ENCODE peak calls at places on chromosomes 5 and 9, in four cellular contexts. E is GM12878, Q is HCT116, Z is H1. P is an unnamed sample.

GRCh38 chr9:124256517-124257069 is 1.2 kb upstream of the NEK6 start:
- DNase-seq in E (no peak), Z (no peak), Q (no peak), P (peak; percentile 44)

GRCh38 chr5:120539471-120539870 is 75.4 kb downstream of the PRR16 start:
- DNase-seq in Z (no peak), Q (no peak), E (no peak), P (no peak)

GRCh38 chr5:180194410-180195345 is 14.3 kb downstream of the RASGEF1C start:
- DNase-seq in Z (no peak), E (no peak), Q (no peak), P (no peak)

GRCh38 chr9:18126776-18127175 is 347.2 kb upstream of the ADAMTSL1 start:
- DNase-seq in E (no peak), Z (no peak), Q (no peak), P (no peak)

GRCh38 chr5:138490648-138491283 is 25.5 kb downstream of the EGR1 start:
- DNase-seq in E (no peak), Z (no peak), Q (no peak), P (no peak)

GRCh38 chr9:124286292-124286931 is 28.7 kb downstream of the NEK6 start:
- DNase-seq in Q (peak; percentile 19), Z (no peak), E (peak; percentile 66), P (no peak)

GRCh38 chr9:98778711-98779530 is 17.4 kb downstream of the ANKS6 start:
- DNase-seq in Q (no peak), E (no peak), Z (no peak), P (peak; percentile 62)

GRCh38 chr9:132079391-132080071 is at the start of gene MED27:
- DNase-seq in Q (peak; percentile 81), Z (peak; percentile 63), E (peak; percentile 71), P (peak; percentile 84)

GRCh38 chr9:37996050-37996811 is 72.8 kb downstream of the SHB start:
- DNase-seq in Z (no peak), E (no peak), Q (no peak), P (no peak)

GRCh38 chr9:133463864-133464615 is 4.3 kb downstream of the CACFD1 start:
- DNase-seq in Z (no peak), Q (no peak), E (no peak), P (no peak)

GRCh38 chr5:56759521-56759920 is 55.8 kb upstream of the MAP3K1 start:
- DNase-seq in E (no peak), Q (no peak), Z (no peak), P (peak; percentile 86)

GRCh38 chr9:34647651-34648050 is 1.2 kb downstream of the GALT start:
- DNase-seq in E (no peak), Z (no peak), Q (no peak), P (no peak)

GRCh38 chr5:179303801-179304200 is 41.5 kb downstream of the ADAMTS2 start:
- DNase-seq in Z (no peak), E (no peak), Q (no peak), P (no peak)

GRCh38 chr5:77751328-77752023 is 24.7 kb downstream of the TBCA start:
- DNase-seq in Z (no peak), Q (no peak), E (no peak), P (peak; percentile 73)

GRCh38 chr5:138726848-138727247 is 26.4 kb upstream of the CTNNA1 start:
- DNase-seq in Z (no peak), E (no peak), Q (no peak), P (peak; percentile 27)

GRCh38 chr9:97468658-97469448 is 32.6 kb upstream of the TMOD1 start:
- DNase-seq in E (peak; percentile 59), Q (peak; percentile 28), Z (peak; percentile 46), P (peak; percentile 76)

GRCh38 chr5:134005415-134006118 is 792 bp upstream of the VDAC1 start:
- DNase-seq in Z (no peak), E (no peak), Q (no peak), P (no peak)

GRCh38 chr5:31036407-31036806 is 157.1 kb upstream of the CDH6 start:
- DNase-seq in Z (no peak), Q (no peak), E (no peak), P (no peak)

GRCh38 chr9:99023831-99024230 is 80.1 kb downstream of the COL15A1 start:
- DNase-seq in Q (no peak), E (no peak), Z (no peak), P (no peak)

GRCh38 chr5:8829322-8830029 is 716.4 kb downstream of the SEMA5A start:
- DNase-seq in E (no peak), Z (no peak), Q (no peak), P (no peak)

GRCh38 chr5:57383093-57383861 is 99.3 kb downstream of the ACTBL2 start:
- DNase-seq in Q (peak; percentile 92), E (no peak), Z (no peak), P (no peak)

GRCh38 chr5:181163487-181164075 is 16.2 kb downstream of the OR2V2 start:
- DNase-seq in Z (no peak), Q (no peak), E (no peak), P (no peak)

GRCh38 chr5:141493500-141494422 is 4.9 kb downstream of the PCDHGC5 start:
- DNase-seq in Z (no peak), Q (no peak), E (no peak), P (no peak)

GRCh38 chr9:121741198-121741918 is 89.9 kb downstream of the DAB2IP start:
- DNase-seq in Q (no peak), Z (no peak), E (no peak), P (no peak)

GRCh38 chr9:137988051-137988450 is 110.5 kb downstream of the CACNA1B start:
- DNase-seq in Z (no peak), Q (no peak), E (no peak), P (no peak)
- TF ChIP-seq JUND in Z (no peak), Q (no peak), E (no peak), P (no peak)

GRCh38 chr9:16960084-16960483 is 89.6 kb upstream of the BNC2 start:
- DNase-seq in Z (no peak), Q (no peak), E (no peak), P (no peak)

DNA sequence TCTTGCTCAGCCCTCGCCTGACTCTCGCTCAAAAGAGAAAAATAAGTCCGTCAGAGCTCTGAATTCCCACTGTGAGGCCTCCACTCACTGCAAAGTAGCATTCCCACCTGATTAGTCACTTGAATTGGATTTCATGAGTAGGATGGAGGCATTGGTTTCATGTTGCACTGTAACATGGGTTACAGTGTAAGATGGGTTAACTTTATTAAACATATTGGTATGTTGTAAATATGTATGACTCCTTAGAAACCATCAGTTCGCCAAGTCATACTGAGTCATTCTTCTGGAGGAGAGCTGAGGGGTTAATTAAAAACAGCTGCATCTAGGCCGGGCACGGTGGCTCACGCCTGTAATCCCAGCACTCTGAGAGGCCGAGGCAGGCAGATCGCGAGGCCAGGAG is 93.8 kb upstream of the BNC2 start:
- DNase-seq in Z (no peak), E (no peak), Q (peak; percentile 8), P (no peak)
- TF ChIP-seq JUND in Z (no peak), E (no peak), Q (no peak), P (no peak)

DNA sequence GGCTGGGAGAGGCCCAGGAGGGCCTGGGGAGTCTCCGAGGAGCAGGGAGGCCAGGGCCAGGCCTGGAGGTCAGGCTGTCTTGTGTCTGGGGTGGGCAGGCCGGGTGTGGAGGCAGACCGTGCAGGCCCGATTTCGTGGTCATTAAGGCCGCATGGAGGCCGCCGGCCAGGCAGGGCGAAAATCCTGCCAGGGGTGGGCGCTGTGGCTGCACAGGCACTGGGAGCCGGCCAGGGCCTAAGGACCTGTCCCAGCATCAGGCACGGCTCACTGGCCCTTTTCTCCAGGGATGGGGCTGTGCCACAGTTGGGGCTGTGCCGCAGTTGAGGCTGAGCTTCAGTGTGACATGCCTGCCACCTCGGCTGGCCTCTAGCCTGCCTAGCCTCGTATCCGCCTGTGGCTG is 35.9 kb downstream of the ASS1 start:
- DNase-seq in Z (peak; percentile 19), E (no peak), Q (no peak), P (no peak)
- TF ChIP-seq JUND in Z (no peak), E (no peak), Q (no peak), P (no peak)

GRCh38 chr5:171314728-171315385 is 5.8 kb downstream of the TLX3 start:
- DNase-seq in Q (no peak), E (no peak), Z (no peak), P (no peak)
- TF ChIP-seq JUND in Q (no peak), E (no peak), Z (no peak), P (no peak)

GRCh38 chr5:126433708-126434107 is 10.5 kb downstream of the GRAMD2B start:
- DNase-seq in E (no peak), Q (no peak), Z (no peak), P (no peak)
- TF ChIP-seq JUND in E (no peak), Q (no peak), Z (no peak), P (no peak)